ENCODE peak calls at places on chromosomes 6 and 20, in eight cellular contexts. R, H, T, G, O, B, E and W are unnamed samples.

GRCh38 chr6:112560651-112561050 is 213.5 kb downstream of the RFPL4B start:
- DNase-seq in R (no peak), H (peak; percentile 25), T (no peak), G (peak; percentile 19), O (no peak), B (no peak), E (no peak), W (no peak)

GRCh38 chr6:6614096-6614964 is 25.8 kb downstream of the LY86 start:
- DNase-seq in R (no peak), H (no peak), T (peak; percentile 85), G (peak; percentile 39), O (no peak), B (no peak), E (no peak), W (no peak)

GRCh38 chr6:137157601-137158000 is 15.8 kb downstream of the IL22RA2 start:
- DNase-seq in R (no peak), H (no peak), T (no peak), G (no peak), O (no peak), B (no peak), E (peak; percentile 13), W (no peak)

GRCh38 chr6:17905611-17906592 is 81.5 kb downstream of the KIF13A start:
- DNase-seq in R (peak; percentile 63), H (peak; percentile 43), T (no peak), G (no peak), O (no peak), B (no peak), E (peak; percentile 83), W (peak; percentile 85)

GRCh38 chr6:35419431-35419830 is 32.7 kb upstream of the FANCE start:
- DNase-seq in R (no peak), H (peak; percentile 17), T (peak; percentile 81), G (no peak), O (peak; percentile 72), B (no peak), E (peak; percentile 91), W (no peak)

GRCh38 chr6:25991785-25992412 is 29.3 kb downstream of the TRIM38 start:
- DNase-seq in R (no peak), H (peak; percentile 74), T (peak; percentile 71), G (peak; percentile 54), O (peak; percentile 57), B (peak; percentile 40), E (peak; percentile 59), W (peak; percentile 81)

GRCh38 chr6:105121981-105122380 is 57.8 kb downstream of the POPDC3 start:
- DNase-seq in R (no peak), H (no peak), T (no peak), G (no peak), O (no peak), B (no peak), E (peak; percentile 5), W (no peak)

GRCh38 chr6:70586114-70586513 is 19.4 kb downstream of the SDHAF4 start:
- DNase-seq in R (no peak), H (no peak), T (peak; percentile 38), G (no peak), O (no peak), B (no peak), E (no peak), W (no peak)

GRCh38 chr6:28646650-28647049 is 121.0 kb downstream of the GPX5 start:
- DNase-seq in R (no peak), H (no peak), T (no peak), G (no peak), O (no peak), B (no peak), E (no peak), W (no peak)

GRCh38 chr6:13419422-13419821 is 68.0 kb downstream of the GFOD1 start:
- DNase-seq in R (no peak), H (no peak), T (no peak), G (no peak), O (no peak), B (no peak), E (no peak), W (no peak)

GRCh38 chr20:38890497-38890818 is 35.8 kb upstream of the FAM83D start:
- DNase-seq in R (no peak), H (no peak), T (peak; percentile 17), G (no peak), O (no peak), B (no peak), E (no peak), W (peak; percentile 41)

GRCh38 chr6:55726144-55726543 is 147.2 kb upstream of the HMGCLL1 start:
- DNase-seq in R (no peak), H (no peak), T (no peak), G (no peak), O (no peak), B (no peak), E (no peak), W (peak; percentile 35)